ENCODE peak calls at places on chromosomes 7 and 10, in four cellular contexts. M is A549, G is vagina, O is breast epithelium. D is an unnamed sample.

GRCh38 chr7:94510582-94511456 is 1.2 kb downstream of the CASD1 start:
- DNase-seq in O (peak; percentile 33), M (peak; percentile 54), G (no peak), D (no peak)

GRCh38 chr10:119521443-119522204 is 20.9 kb downstream of the RGS10 start:
- DNase-seq in O (no peak), M (peak; percentile 47), G (no peak), D (no peak)

GRCh38 chr7:93148135-93148534 is at the start of gene SAMD9L:
- DNase-seq in G (no peak), O (no peak), M (peak; percentile 4), D (no peak)

GRCh38 chr7:142607351-142607750 is 141.9 kb upstream of the PRSS1 start:
- DNase-seq in G (no peak), O (no peak), M (no peak), D (no peak)

GRCh38 chr10:52226448-52226847 is 87.6 kb upstream of the DKK1 start:
- DNase-seq in G (no peak), M (no peak), O (no peak), D (no peak)

GRCh38 chr10:46283217-46283944 is 3.4 kb upstream of the ANTXRL start:
- DNase-seq in G (peak; percentile 40), M (no peak), O (no peak), D (no peak)

GRCh38 chr10:70478191-70479160 is at the start of gene PALD1:
- DNase-seq in O (peak; percentile 43), M (peak; percentile 61), G (no peak), D (peak; percentile 89)

GRCh38 chr10:61376377-61376776 is 76.8 kb downstream of the TMEM26 start:
- DNase-seq in M (no peak), G (no peak), O (no peak), D (no peak)

GRCh38 chr7:17584822-17585221 is 286.4 kb downstream of the AHR start:
- DNase-seq in G (no peak), M (no peak), O (no peak), D (no peak)

GRCh38 chr7:38660427-38661099 is 29.4 kb upstream of the AMPH start:
- DNase-seq in O (no peak), G (no peak), M (peak; percentile 54), D (peak; percentile 81)

GRCh38 chr10:58017719-58018367 is 249.9 kb downstream of the IPMK start:
- DNase-seq in G (no peak), O (no peak), M (peak; percentile 84), D (no peak)

GRCh38 chr10:114401195-114401741 is 3.0 kb downstream of the AFAP1L2 start:
- DNase-seq in M (no peak), G (no peak), O (peak; percentile 73), D (no peak)

GRCh38 chr7:121167971-121168370 is 160.8 kb upstream of the WNT16 start:
- DNase-seq in O (no peak), M (no peak), G (no peak), D (no peak)

GRCh38 chr7:87538052-87538451 is 62.6 kb upstream of the ABCB4 start:
- DNase-seq in O (no peak), M (no peak), G (no peak), D (no peak)

GRCh38 chr10:3654496-3654895 is 130.5 kb downstream of the KLF6 start:
- DNase-seq in M (no peak), G (no peak), O (no peak), D (no peak)

GRCh38 chr7:120014920-120015465 is 258.0 kb upstream of the KCND2 start:
- DNase-seq in M (no peak), O (no peak), G (no peak), D (no peak)

GRCh38 chr10:94012834-94013830 is 19.4 kb downstream of the PLCE1 start:
- DNase-seq in O (no peak), G (no peak), M (no peak), D (no peak)

GRCh38 chr7:126972571-126972970 is 280.2 kb downstream of the GRM8 start:
- DNase-seq in M (no peak), G (no peak), O (no peak), D (no peak)

GRCh38 chr7:99638731-99639130 is 22.0 kb downstream of the ZSCAN25 start:
- DNase-seq in O (no peak), M (no peak), G (no peak), D (no peak)

GRCh38 chr7:45660201-45660900 is 86.2 kb downstream of the ADCY1 start:
- DNase-seq in O (no peak), M (no peak), G (peak; percentile 91), D (no peak)

GRCh38 chr7:51732951-51733350 is 416.3 kb upstream of the COBL start:
- DNase-seq in O (no peak), G (no peak), M (peak; percentile 1), D (no peak)

GRCh38 chr7:82017334-82017943 is 247.6 kb upstream of the HGF start:
- DNase-seq in M (peak; percentile 47), O (no peak), G (no peak), D (no peak)

GRCh38 chr7:149764481-149765398 is 8.6 kb downstream of the ZNF467 start:
- DNase-seq in M (no peak), G (no peak), O (no peak), D (no peak)

GRCh38 chr7:139726485-139726869 is 51.3 kb downstream of the HIPK2 start:
- DNase-seq in G (no peak), M (no peak), O (no peak), D (no peak)

GRCh38 chr10:91409069-91409868 is 875 bp upstream of the HECTD2 start:
- DNase-seq in M (peak; percentile 86), G (no peak), O (peak; percentile 85), D (no peak)

GRCh38 chr10:121069061-121069850 is 218.1 kb downstream of the WDR11 start:
- DNase-seq in M (peak; percentile 21), O (no peak), G (no peak), D (no peak)

GRCh38 chr7:2838451-2838850 is 5.7 kb downstream of the GNA12 start:
- DNase-seq in M (no peak), G (no peak), O (no peak), D (no peak)

GRCh38 chr7:23759556-23760391 is 49.8 kb downstream of the STK31 start:
- DNase-seq in G (no peak), O (no peak), M (peak; percentile 16), D (no peak)

GRCh38 chr10:91017202-91017601 is 96.3 kb upstream of the ANKRD1 start:
- DNase-seq in G (no peak), O (no peak), M (no peak), D (no peak)

GRCh38 chr7:100673942-100674431 is 447 bp downstream of the GNB2 start:
- DNase-seq in M (no peak), O (no peak), G (no peak), D (peak; percentile 92)

GRCh38 chr10:93554760-93555432 is 11.6 kb upstream of the FFAR4 start:
- DNase-seq in M (peak; percentile 82), G (no peak), O (peak; percentile 35), D (no peak)

GRCh38 chr10:51425431-51425830 is 274.0 kb downstream of the CSTF2T start:
- DNase-seq in O (no peak), G (no peak), M (no peak), D (no peak)

GRCh38 chr7:20229652-20230500 is 12.7 kb upstream of the MACC1 start:
- DNase-seq in G (no peak), M (peak; percentile 35), O (no peak), D (no peak)

DNA sequence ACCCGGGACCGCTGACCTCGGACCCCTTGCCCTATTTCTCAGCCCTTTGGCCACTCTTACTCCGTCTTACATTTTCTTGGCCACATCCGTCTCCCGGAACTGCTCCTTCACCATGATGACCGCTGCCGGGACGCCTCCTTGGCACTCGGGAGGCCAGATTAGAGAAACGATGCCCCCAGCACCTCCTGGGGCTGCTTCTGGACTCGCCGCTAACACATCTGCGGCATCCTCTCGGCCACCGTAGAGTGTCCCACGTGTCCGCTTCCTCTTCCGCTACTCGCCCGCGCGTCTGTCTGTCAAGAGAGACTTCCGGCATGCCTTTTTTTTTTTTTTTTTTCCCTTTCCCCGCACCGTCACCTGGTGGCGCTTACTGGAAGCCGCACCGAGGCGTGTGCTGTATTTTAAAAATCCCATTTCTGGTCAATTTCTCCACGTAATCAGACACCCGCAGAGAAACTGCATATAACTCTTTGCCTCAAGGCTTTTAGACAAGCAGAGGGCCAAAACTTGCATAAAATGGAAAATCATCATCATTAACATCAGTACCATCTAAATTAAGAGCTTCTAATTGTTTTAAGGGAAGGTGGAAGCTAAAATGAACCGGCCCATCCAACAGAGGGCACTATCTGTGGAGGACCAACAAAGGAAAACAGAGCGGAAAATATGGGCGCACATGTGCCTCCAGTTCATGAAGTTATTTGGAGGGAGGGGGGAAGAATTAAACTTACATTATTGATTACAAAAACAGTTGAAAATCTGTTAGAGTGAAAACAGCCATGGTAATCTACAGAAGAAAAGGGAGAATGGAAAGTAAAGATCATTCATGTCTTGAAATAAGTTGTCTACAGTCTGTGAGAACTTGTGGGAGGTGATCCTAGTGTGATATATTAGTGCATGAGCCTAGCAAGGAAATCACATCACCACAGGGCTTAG is at the start of gene POLR3A:
- DNase-seq in G (no peak), O (peak; percentile 92), M (peak; percentile 99), D (peak; percentile 95)
- TF ChIP-seq POLR2A in G (no peak), O (no peak), M (peak; percentile 74), D (no peak)

GRCh38 chr7:27154901-27155815 is 1.3 kb downstream of the HOXA7 start:
- DNase-seq in G (no peak), M (no peak), O (peak; percentile 47), D (peak; percentile 74)
- H3K4me3 ChIP-seq in G (peak overlapping the region; percentile 46), M (peak overlapping the region; percentile 51), O (peak overlapping the region; percentile 65), D (peak overlapping the region; percentile 34)

GRCh38 chr7:31910191-31910590 is 160.0 kb downstream of the PDE1C start:
- DNase-seq in M (no peak), O (no peak), G (no peak), D (no peak)
- TF ChIP-seq POLR2A in M (no peak), O (no peak), G (no peak), D (no peak)

DNA sequence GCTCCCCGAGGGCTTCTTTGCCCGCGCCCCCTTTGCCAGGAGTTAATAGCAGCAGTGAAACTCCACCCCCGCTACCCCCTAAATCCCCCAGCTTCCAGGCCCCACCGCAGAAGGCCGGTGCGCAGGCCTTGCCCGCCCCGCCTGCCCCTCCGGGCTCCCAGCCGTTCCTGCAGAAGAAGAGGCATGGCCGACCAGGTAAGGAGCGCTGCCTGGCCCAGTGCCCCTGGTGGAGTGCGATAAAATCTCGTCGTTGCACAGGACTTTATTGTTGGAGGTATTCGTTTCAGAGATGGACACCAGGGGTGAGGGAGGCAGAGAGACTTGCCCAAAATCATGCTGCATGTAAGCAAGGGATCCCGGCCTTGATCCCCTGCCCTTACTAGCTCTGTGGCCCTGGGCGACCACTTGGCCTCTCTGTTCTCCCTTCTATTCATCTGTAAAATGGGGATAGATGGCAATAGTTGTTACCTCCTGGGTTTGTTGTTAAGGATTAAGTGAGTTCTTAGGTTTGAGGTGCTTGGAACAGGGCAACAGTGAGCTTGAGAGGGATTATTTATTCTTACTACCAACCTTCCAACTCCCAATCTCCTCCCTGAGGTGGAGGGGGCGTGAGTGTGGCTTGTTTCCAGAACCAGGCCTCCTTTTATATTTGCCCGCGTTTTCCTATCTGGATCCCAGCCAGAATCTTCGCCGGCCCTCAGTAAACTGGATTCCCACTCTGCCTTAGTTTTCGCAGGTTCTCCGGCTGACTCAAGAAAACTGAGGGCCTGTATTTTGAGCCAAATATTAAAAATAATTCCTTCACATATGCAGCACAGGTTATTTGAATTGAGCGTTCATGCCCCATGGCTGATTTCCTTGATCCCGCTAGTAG is 78.3 kb downstream of the WIPF3 start:
- DNase-seq in G (no peak), O (peak; percentile 41), M (no peak), D (no peak)
- H3K4me3 ChIP-seq in G (peak overlapping the region; percentile 44), O (peak overlapping the region; percentile 62), M (no peak overlapping the region), D (no peak overlapping the region)

GRCh38 chr10:132399117-132400035 is 2.4 kb downstream of the PWWP2B start:
- DNase-seq in G (no peak), O (no peak), M (no peak), D (peak; percentile 83)
- TF ChIP-seq POLR2A in G (no peak), O (no peak), M (no peak), D (no peak)

GRCh38 chr10:102134416-102134815 is 1.6 kb downstream of the PPRC1 start:
- DNase-seq in O (no peak), M (no peak), G (no peak), D (peak; percentile 56)
- H3K4me3 ChIP-seq in O (peak overlapping the region; percentile 94), M (peak overlapping the region; percentile 92), G (peak overlapping the region; percentile 83), D (peak overlapping the region; percentile 100)